ENCODE peak calls at places on chromosome 5, in four cellular contexts. One of them, this sample, is unnamed.

GRCh38 chr5:51960617-51961115 is 577.4 kb downstream of the ISL1 start:
- DNase-seq in hypothalamus: no peak
- DNase-seq in activated CD4-positive, alpha-beta T cell treated with anti-CD3 and anti-CD28 coated beads for 24 hours: no peak
- DNase-seq in AG20443: no peak
- DNase-seq in this sample: no peak

GRCh38 chr5:135435467-135436330 is 11.4 kb downstream of the DCANP1 start:
- DNase-seq in hypothalamus: no peak
- DNase-seq in AG20443: peak; percentile 11
- DNase-seq in activated CD4-positive, alpha-beta T cell treated with anti-CD3 and anti-CD28 coated beads for 24 hours: no peak
- DNase-seq in this sample: no peak

GRCh38 chr5:181039471-181039870 is 595 bp upstream of the BTNL9 start:
- DNase-seq in activated CD4-positive, alpha-beta T cell treated with anti-CD3 and anti-CD28 coated beads for 24 hours: no peak
- DNase-seq in hypothalamus: no peak
- DNase-seq in AG20443: no peak
- DNase-seq in this sample: no peak

GRCh38 chr5:74521401-74521800 is 119.1 kb downstream of the ENC1 start:
- DNase-seq in AG20443: no peak
- DNase-seq in activated CD4-positive, alpha-beta T cell treated with anti-CD3 and anti-CD28 coated beads for 24 hours: no peak
- DNase-seq in hypothalamus: no peak
- DNase-seq in this sample: no peak

GRCh38 chr5:168106008-168106761 is 185.3 kb upstream of the WWC1 start:
- DNase-seq in hypothalamus: no peak
- DNase-seq in activated CD4-positive, alpha-beta T cell treated with anti-CD3 and anti-CD28 coated beads for 24 hours: no peak
- DNase-seq in AG20443: peak; percentile 61
- DNase-seq in this sample: no peak

GRCh38 chr5:65127181-65127901 is 354.4 kb downstream of the ADAMTS6 start:
- DNase-seq in activated CD4-positive, alpha-beta T cell treated with anti-CD3 and anti-CD28 coated beads for 24 hours: no peak
- DNase-seq in hypothalamus: no peak
- DNase-seq in AG20443: peak; percentile 65
- DNase-seq in this sample: no peak

GRCh38 chr5:179387151-179388110 is 42.2 kb upstream of the ADAMTS2 start:
- DNase-seq in hypothalamus: no peak
- DNase-seq in activated CD4-positive, alpha-beta T cell treated with anti-CD3 and anti-CD28 coated beads for 24 hours: no peak
- DNase-seq in AG20443: no peak
- DNase-seq in this sample: no peak

GRCh38 chr5:92838253-92838652 is 742.8 kb downstream of the NR2F1-AS1 start:
- DNase-seq in hypothalamus: no peak
- DNase-seq in activated CD4-positive, alpha-beta T cell treated with anti-CD3 and anti-CD28 coated beads for 24 hours: no peak
- DNase-seq in AG20443: no peak
- DNase-seq in this sample: no peak

GRCh38 chr5:147565524-147565923 is 55.7 kb upstream of the DPYSL3 start:
- DNase-seq in activated CD4-positive, alpha-beta T cell treated with anti-CD3 and anti-CD28 coated beads for 24 hours: no peak
- DNase-seq in hypothalamus: no peak
- DNase-seq in AG20443: peak; percentile 27
- DNase-seq in this sample: no peak

GRCh38 chr5:139640432-139641115 is 7.6 kb upstream of the CXXC5 start:
- DNase-seq in activated CD4-positive, alpha-beta T cell treated with anti-CD3 and anti-CD28 coated beads for 24 hours: no peak
- DNase-seq in hypothalamus: no peak
- DNase-seq in AG20443: no peak
- DNase-seq in this sample: no peak

GRCh38 chr5:149904977-149905376 is 39.6 kb downstream of the PDE6A start:
- DNase-seq in activated CD4-positive, alpha-beta T cell treated with anti-CD3 and anti-CD28 coated beads for 24 hours: no peak
- DNase-seq in AG20443: no peak
- DNase-seq in hypothalamus: no peak
- DNase-seq in this sample: no peak

GRCh38 chr5:509632-510185 is 14.5 kb downstream of the SLC9A3 start:
- DNase-seq in activated CD4-positive, alpha-beta T cell treated with anti-CD3 and anti-CD28 coated beads for 24 hours: no peak
- DNase-seq in hypothalamus: no peak
- DNase-seq in AG20443: no peak
- DNase-seq in this sample: no peak

GRCh38 chr5:139725073-139725830 is 70.4 kb upstream of the PSD2 start:
- DNase-seq in hypothalamus: peak; percentile 33
- DNase-seq in AG20443: peak; percentile 96
- DNase-seq in activated CD4-positive, alpha-beta T cell treated with anti-CD3 and anti-CD28 coated beads for 24 hours: no peak
- DNase-seq in this sample: no peak

GRCh38 chr5:111772456-111772855 is 15.5 kb upstream of the NREP start:
- DNase-seq in hypothalamus: no peak
- DNase-seq in activated CD4-positive, alpha-beta T cell treated with anti-CD3 and anti-CD28 coated beads for 24 hours: no peak
- DNase-seq in AG20443: peak; percentile 20
- DNase-seq in this sample: no peak

This sample was measured in hippocampal formation.